ENCODE peak calls at places on chromosomes 4 and X, in ten cellular contexts. R, U, F, Y, C, H, E, S, W and B are unnamed samples. For H3K9me3, the result is how much of the 10 kb centered on the place peaks cover.

GRCh38 chrX:105190252-105190853 is 30.1 kb downstream of the TEX13A start:
- DNase-seq in R (no peak), U (peak), F (no peak), Y (no peak), C (no peak), H (no peak), E (no peak), S (no peak), W (peak), B (no peak)

GRCh38 chr4:138910201-138910913 is 105.2 kb upstream of the NOCT start:
- DNase-seq in R (peak), U (peak), F (no peak), Y (no peak), C (no peak), H (no peak), E (no peak), S (no peak), W (no peak), B (no peak)

GRCh38 chr4:9996319-9997110 is 24.8 kb downstream of the SLC2A9 start:
- DNase-seq in R (no peak), U (no peak), F (no peak), Y (no peak), C (no peak), H (no peak), E (no peak), S (no peak), W (no peak), B (peak)

GRCh38 chr4:24896977-24897376 is 15.9 kb downstream of the CCDC149 start:
- DNase-seq in R (no peak), U (no peak), F (no peak), Y (no peak), C (no peak), H (no peak), E (no peak), S (no peak), W (no peak), B (no peak)

GRCh38 chr4:82469776-82470345 is 39.5 kb downstream of the ENOPH1 start:
- DNase-seq in R (peak), U (no peak), F (no peak), Y (no peak), C (no peak), H (no peak), E (no peak), S (peak), W (no peak), B (no peak)

GRCh38 chr4:140893939-140894338 is 137.8 kb upstream of the TBC1D9 start:
- DNase-seq in R (peak), U (no peak), F (no peak), Y (no peak), C (no peak), H (no peak), E (no peak), S (no peak), W (no peak), B (no peak)

GRCh38 chr4:98794565-98795205 is 134.2 kb downstream of the EIF4E start:
- DNase-seq in R (peak), U (peak), F (no peak), Y (no peak), C (no peak), H (no peak), E (no peak), S (no peak), W (no peak), B (no peak)

GRCh38 chrX:139203681-139204575 is 326.6 kb upstream of the F9 start:
- DNase-seq in R (no peak), U (peak), F (no peak), Y (no peak), C (peak), H (no peak), E (no peak), S (no peak), W (peak), B (peak)

DNA sequence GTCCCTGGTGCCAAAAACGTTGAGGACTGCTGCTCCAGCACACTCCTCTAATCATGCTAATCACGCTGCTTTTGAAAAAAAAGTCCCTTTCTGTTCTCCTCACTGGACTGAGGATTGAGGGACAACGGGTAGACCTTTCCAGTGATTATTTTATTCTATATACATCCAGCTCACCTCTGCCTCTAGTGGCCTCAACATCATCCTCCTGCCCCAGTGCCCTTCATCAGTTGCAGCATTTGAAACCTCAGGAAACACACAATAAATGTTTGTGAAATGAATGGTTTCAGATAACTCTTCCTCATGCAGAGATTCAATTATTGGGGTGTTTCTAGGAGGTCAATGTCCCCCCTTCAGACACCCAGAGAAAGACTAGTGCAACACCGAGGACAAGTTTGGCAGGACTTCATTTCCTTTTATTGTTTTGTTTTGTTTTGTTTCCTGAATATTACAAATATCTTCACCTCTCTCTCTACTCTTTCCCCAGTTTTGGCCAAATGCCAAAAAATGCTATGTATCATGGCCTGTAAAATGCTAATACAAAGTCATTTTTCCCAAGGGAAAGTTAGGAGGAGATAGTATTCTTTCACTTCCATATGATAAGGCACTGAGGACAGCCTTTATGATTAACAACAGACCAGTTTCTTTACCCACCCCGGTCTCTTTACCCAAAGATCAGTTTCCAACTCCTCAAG is 460.1 kb upstream of the SLIT2 start:
- DNase-seq in R (no peak), U (no peak), F (no peak), Y (no peak), C (no peak), H (no peak), E (no peak), S (no peak), W (no peak), B (no peak)
- TF ChIP-seq CTCF in R (peak), U (no peak), F (no peak), Y (no peak), C (no peak), H (peak), E (no peak), S (no peak), W (no peak), B (no peak)

DNA sequence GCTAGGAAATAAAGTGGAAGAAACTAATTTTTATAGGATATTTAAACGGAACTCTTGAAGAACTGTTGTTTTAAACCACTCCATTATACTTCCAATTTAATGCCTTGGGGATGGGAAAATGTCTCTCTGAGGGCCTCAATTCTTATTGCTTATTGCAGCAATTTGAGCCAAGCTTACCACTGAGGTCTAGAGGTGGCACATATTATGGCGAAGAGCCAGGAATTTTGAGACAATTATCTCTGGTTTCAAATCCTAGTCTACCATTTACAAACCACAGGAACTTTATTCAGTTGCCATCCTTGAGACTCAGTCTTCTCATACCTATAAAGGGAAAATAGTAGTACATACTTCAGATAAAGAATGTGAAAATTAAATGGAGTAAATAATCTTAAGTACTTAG is 953.6 kb upstream of the IGFBP7 start:
- DNase-seq in R (no peak), U (no peak), F (no peak), Y (no peak), C (no peak), H (no peak), E (no peak), S (no peak), W (no peak), B (no peak)
- H3K9me3 ChIP-seq in R (under half), U (under half), F (under half), Y (under half), C (under half), H (under half), E (under half), S (under half), W (under half), B (under half)

DNA sequence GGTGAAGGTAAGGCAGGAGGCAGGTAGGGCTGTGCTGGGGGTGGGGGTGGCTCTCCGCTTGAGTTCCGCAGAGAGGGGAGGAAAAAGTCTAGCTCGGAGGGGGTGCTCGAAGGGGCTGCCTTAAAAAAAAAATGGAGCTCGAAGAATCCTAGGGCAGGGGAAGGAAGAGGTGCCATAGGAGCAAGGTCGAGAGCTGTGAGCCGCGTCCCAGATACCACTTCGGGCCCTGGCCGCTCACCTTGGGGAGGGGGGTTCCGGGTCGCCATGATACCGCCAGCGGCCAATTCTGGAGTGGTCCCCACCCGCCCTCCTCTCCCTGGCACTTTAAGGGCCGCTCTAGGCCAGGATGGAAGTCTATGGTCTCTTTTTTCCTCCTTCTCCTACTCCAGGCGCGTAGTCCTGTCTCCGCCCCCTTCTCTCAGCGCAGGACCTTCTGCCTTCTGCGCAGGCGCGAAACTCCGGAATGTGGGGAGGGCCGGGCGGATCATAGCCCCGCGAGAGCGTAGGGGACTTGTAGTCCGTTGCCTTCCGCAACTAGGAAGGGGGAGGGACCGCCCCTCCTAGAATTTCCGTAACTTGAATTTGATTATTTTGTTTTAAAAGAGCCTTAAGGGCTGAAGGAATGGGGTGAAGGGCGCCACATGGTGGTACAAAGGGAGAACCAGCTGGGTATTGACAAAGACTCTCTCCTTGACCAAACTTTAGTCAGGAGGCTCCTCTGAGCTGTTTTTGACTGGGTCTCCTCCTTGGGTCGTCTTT is at the start of gene FUNDC1:
- DNase-seq in R (peak), U (peak), F (peak), Y (peak), C (peak), H (peak), E (peak), S (peak), W (peak), B (peak)
- TF ChIP-seq CTCF in R (peak), U (peak), F (no peak), Y (no peak), C (no peak), H (no peak), E (no peak), S (peak), W (peak), B (no peak)

GRCh38 chrX:72057844-72058243 is 73.9 kb downstream of the RTL5 start:
- DNase-seq in R (no peak), U (no peak), F (no peak), Y (no peak), C (no peak), H (no peak), E (no peak), S (no peak), W (no peak), B (no peak)
- H3K9me3 ChIP-seq in R (under half), U (under half), F (under half), Y (under half), C (under half), H (under half), E (under half), S (under half), W (under half), B (under half)

DNA sequence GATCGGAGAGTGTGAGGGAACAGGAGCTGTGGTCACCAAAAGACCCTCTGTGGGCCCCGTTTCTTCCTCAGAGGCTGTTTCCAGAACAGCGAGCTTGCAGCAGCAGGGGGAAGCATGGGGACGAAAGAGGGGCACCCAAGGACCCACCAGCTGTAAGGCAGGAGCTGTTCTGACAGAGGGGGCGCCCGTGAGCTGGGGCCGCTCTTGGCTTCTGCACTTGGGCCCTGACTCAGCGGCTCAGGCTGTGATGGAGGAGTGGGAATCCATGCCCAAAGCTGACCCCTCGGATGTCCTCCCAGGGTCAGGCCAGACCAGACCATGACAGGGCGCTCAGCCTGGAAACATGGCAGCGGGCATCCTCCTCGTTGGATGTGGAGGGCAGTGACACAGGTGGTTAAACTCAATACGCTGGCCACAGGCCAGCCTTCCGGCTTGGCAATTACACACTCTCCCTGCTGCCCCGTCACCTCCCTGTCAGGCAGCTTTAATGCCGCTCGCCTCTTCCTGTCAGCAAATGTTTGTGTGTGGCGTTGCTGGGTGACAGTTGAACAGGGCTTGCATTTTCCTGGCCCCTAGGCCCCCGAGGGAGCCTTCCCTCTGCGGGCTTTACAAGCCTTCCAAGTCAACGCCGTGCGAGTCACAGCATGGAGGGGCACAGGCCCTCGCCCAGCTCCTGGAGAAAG is 620.2 kb downstream of the BCOR start:
- DNase-seq in R (no peak), U (peak), F (no peak), Y (peak), C (peak), H (no peak), E (peak), S (no peak), W (no peak), B (peak)
- TF ChIP-seq CTCF in R (peak), U (peak), F (no peak), Y (no peak), C (no peak), H (no peak), E (no peak), S (no peak), W (no peak), B (no peak)

DNA sequence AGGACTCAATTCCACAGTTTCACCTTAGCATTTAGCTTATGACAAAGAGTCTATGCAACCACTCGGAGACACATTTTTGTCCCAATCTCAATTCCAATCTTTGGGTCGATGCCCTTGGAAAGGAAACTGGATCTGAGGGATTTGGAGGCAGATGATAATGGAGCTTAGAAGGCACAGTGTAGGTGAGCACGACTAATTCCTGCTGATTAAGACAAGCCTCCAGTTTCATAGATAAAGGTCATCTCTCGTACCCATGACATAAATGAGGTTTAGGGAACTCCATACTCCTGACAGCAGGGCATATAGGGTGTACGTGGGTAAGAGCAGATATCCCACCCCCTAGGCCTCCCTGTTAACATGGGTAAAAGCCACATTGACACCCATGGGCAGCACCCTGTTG is 24.4 kb upstream of the ZNF718 start:
- DNase-seq in R (no peak), U (no peak), F (no peak), Y (no peak), C (no peak), H (no peak), E (no peak), S (no peak), W (no peak), B (no peak)
- H3K9me3 ChIP-seq in R (under half), U (under half), F (under half), Y (half or more), C (half or more), H (under half), E (under half), S (half or more), W (under half), B (half or more)